ENCODE peak calls at places on chromosomes 12 and 14, in seven cellular contexts. One of them, this sample, is unnamed.

GRCh38 chr14:57486767-57487379 is 6.8 kb downstream of the CCDC198 start:
- DNase-seq in stimulated activated CD8-positive, alpha-beta memory T cell treated with anti-CD3 and anti-CD28 coated beads, Interleukin-2, amount 100 ng/mL, for 1 hour: no peak
- DNase-seq in DMS 273 treated with DMSO at 0.1 percent for 48 hours: peak; percentile 17
- DNase-seq in CD8-positive, alpha-beta T cell: no peak
- DNase-seq in Caki2: peak; percentile 49
- DNase-seq in activated B cell treated with CpG ODN at 0.5 μM for 24 hours: no peak
- DNase-seq in mucosa of descending colon: no peak
- DNase-seq in this sample: no peak

GRCh38 chr14:100747021-100747586 is 20.4 kb downstream of the DLK1 start:
- DNase-seq in activated B cell treated with CpG ODN at 0.5 μM for 24 hours: no peak
- DNase-seq in DMS 273 treated with DMSO at 0.1 percent for 48 hours: no peak
- DNase-seq in stimulated activated CD8-positive, alpha-beta memory T cell treated with anti-CD3 and anti-CD28 coated beads, Interleukin-2, amount 100 ng/mL, for 1 hour: no peak
- DNase-seq in CD8-positive, alpha-beta T cell: no peak
- DNase-seq in Caki2: peak; percentile 77
- DNase-seq in mucosa of descending colon: no peak
- DNase-seq in this sample: no peak

GRCh38 chr12:86411710-86412109 is 155.5 kb upstream of the MGAT4C start:
- DNase-seq in mucosa of descending colon: no peak
- DNase-seq in Caki2: no peak
- DNase-seq in CD8-positive, alpha-beta T cell: no peak
- DNase-seq in activated B cell treated with CpG ODN at 0.5 μM for 24 hours: no peak
- DNase-seq in DMS 273 treated with DMSO at 0.1 percent for 48 hours: no peak
- DNase-seq in stimulated activated CD8-positive, alpha-beta memory T cell treated with anti-CD3 and anti-CD28 coated beads, Interleukin-2, amount 100 ng/mL, for 1 hour: no peak
- DNase-seq in this sample: no peak

GRCh38 chr12:81080431-81080983 is 2.6 kb downstream of the ACSS3 start:
- DNase-seq in stimulated activated CD8-positive, alpha-beta memory T cell treated with anti-CD3 and anti-CD28 coated beads, Interleukin-2, amount 100 ng/mL, for 1 hour: no peak
- DNase-seq in Caki2: no peak
- DNase-seq in mucosa of descending colon: no peak
- DNase-seq in DMS 273 treated with DMSO at 0.1 percent for 48 hours: no peak
- DNase-seq in activated B cell treated with CpG ODN at 0.5 μM for 24 hours: no peak
- DNase-seq in CD8-positive, alpha-beta T cell: no peak
- DNase-seq in this sample: no peak

GRCh38 chr12:132407525-132407924 is 78.1 kb upstream of the GALNT9 start:
- DNase-seq in mucosa of descending colon: peak; percentile 40
- DNase-seq in DMS 273 treated with DMSO at 0.1 percent for 48 hours: no peak
- DNase-seq in Caki2: no peak
- DNase-seq in CD8-positive, alpha-beta T cell: no peak
- DNase-seq in activated B cell treated with CpG ODN at 0.5 μM for 24 hours: no peak
- DNase-seq in stimulated activated CD8-positive, alpha-beta memory T cell treated with anti-CD3 and anti-CD28 coated beads, Interleukin-2, amount 100 ng/mL, for 1 hour: no peak
- DNase-seq in this sample: no peak

GRCh38 chr14:42884100-42884499 is 1277.4 kb downstream of the LRFN5 start:
- DNase-seq in CD8-positive, alpha-beta T cell: no peak
- DNase-seq in DMS 273 treated with DMSO at 0.1 percent for 48 hours: no peak
- DNase-seq in activated B cell treated with CpG ODN at 0.5 μM for 24 hours: no peak
- DNase-seq in mucosa of descending colon: no peak
- DNase-seq in stimulated activated CD8-positive, alpha-beta memory T cell treated with anti-CD3 and anti-CD28 coated beads, Interleukin-2, amount 100 ng/mL, for 1 hour: no peak
- DNase-seq in Caki2: peak; percentile 64
- DNase-seq in this sample: no peak

GRCh38 chr14:29738950-29739349 is 188.7 kb downstream of the PRKD1 start:
- DNase-seq in CD8-positive, alpha-beta T cell: no peak
- DNase-seq in stimulated activated CD8-positive, alpha-beta memory T cell treated with anti-CD3 and anti-CD28 coated beads, Interleukin-2, amount 100 ng/mL, for 1 hour: no peak
- DNase-seq in activated B cell treated with CpG ODN at 0.5 μM for 24 hours: no peak
- DNase-seq in mucosa of descending colon: no peak
- DNase-seq in Caki2: no peak
- DNase-seq in DMS 273 treated with DMSO at 0.1 percent for 48 hours: no peak
- DNase-seq in this sample: no peak

GRCh38 chr12:12902036-12902435 is 10.7 kb downstream of the GPRC5A start:
- DNase-seq in Caki2: no peak
- DNase-seq in CD8-positive, alpha-beta T cell: no peak
- DNase-seq in DMS 273 treated with DMSO at 0.1 percent for 48 hours: no peak
- DNase-seq in mucosa of descending colon: no peak
- DNase-seq in activated B cell treated with CpG ODN at 0.5 μM for 24 hours: no peak
- DNase-seq in stimulated activated CD8-positive, alpha-beta memory T cell treated with anti-CD3 and anti-CD28 coated beads, Interleukin-2, amount 100 ng/mL, for 1 hour: no peak
- DNase-seq in this sample: no peak

GRCh38 chr12:31524791-31525495 is 66.0 kb downstream of the DENND5B start:
- DNase-seq in activated B cell treated with CpG ODN at 0.5 μM for 24 hours: no peak
- DNase-seq in stimulated activated CD8-positive, alpha-beta memory T cell treated with anti-CD3 and anti-CD28 coated beads, Interleukin-2, amount 100 ng/mL, for 1 hour: no peak
- DNase-seq in Caki2: peak; percentile 50
- DNase-seq in CD8-positive, alpha-beta T cell: no peak
- DNase-seq in mucosa of descending colon: no peak
- DNase-seq in DMS 273 treated with DMSO at 0.1 percent for 48 hours: no peak
- DNase-seq in this sample: no peak

GRCh38 chr14:77025744-77026165 is 2.8 kb downstream of the IRF2BPL start:
- DNase-seq in stimulated activated CD8-positive, alpha-beta memory T cell treated with anti-CD3 and anti-CD28 coated beads, Interleukin-2, amount 100 ng/mL, for 1 hour: no peak
- DNase-seq in Caki2: peak; percentile 29
- DNase-seq in mucosa of descending colon: no peak
- DNase-seq in CD8-positive, alpha-beta T cell: no peak
- DNase-seq in activated B cell treated with CpG ODN at 0.5 μM for 24 hours: no peak
- DNase-seq in DMS 273 treated with DMSO at 0.1 percent for 48 hours: no peak
- DNase-seq in this sample: no peak

GRCh38 chr12:53048780-53049401 is 974 bp upstream of the TNS2 start:
- DNase-seq in CD8-positive, alpha-beta T cell: no peak
- DNase-seq in DMS 273 treated with DMSO at 0.1 percent for 48 hours: no peak
- DNase-seq in stimulated activated CD8-positive, alpha-beta memory T cell treated with anti-CD3 and anti-CD28 coated beads, Interleukin-2, amount 100 ng/mL, for 1 hour: no peak
- DNase-seq in activated B cell treated with CpG ODN at 0.5 μM for 24 hours: no peak
- DNase-seq in Caki2: no peak
- DNase-seq in mucosa of descending colon: peak; percentile 72
- DNase-seq in this sample: no peak

GRCh38 chr12:3962661-3963483 is 89.7 kb upstream of the PARP11 start:
- DNase-seq in CD8-positive, alpha-beta T cell: peak; percentile 62
- DNase-seq in Caki2: no peak
- DNase-seq in stimulated activated CD8-positive, alpha-beta memory T cell treated with anti-CD3 and anti-CD28 coated beads, Interleukin-2, amount 100 ng/mL, for 1 hour: peak; percentile 48
- DNase-seq in DMS 273 treated with DMSO at 0.1 percent for 48 hours: no peak
- DNase-seq in mucosa of descending colon: peak; percentile 61
- DNase-seq in activated B cell treated with CpG ODN at 0.5 μM for 24 hours: no peak
- DNase-seq in this sample: no peak

GRCh38 chr14:54867011-54867410 is 35.6 kb downstream of the GCH1 start:
- DNase-seq in activated B cell treated with CpG ODN at 0.5 μM for 24 hours: no peak
- DNase-seq in mucosa of descending colon: no peak
- DNase-seq in DMS 273 treated with DMSO at 0.1 percent for 48 hours: no peak
- DNase-seq in CD8-positive, alpha-beta T cell: no peak
- DNase-seq in stimulated activated CD8-positive, alpha-beta memory T cell treated with anti-CD3 and anti-CD28 coated beads, Interleukin-2, amount 100 ng/mL, for 1 hour: no peak
- DNase-seq in Caki2: no peak
- DNase-seq in this sample: no peak

GRCh38 chr14:94394594-94395305 is 6.3 kb upstream of the SERPINA1 start:
- DNase-seq in Caki2: no peak
- DNase-seq in CD8-positive, alpha-beta T cell: no peak
- DNase-seq in mucosa of descending colon: peak; percentile 60
- DNase-seq in stimulated activated CD8-positive, alpha-beta memory T cell treated with anti-CD3 and anti-CD28 coated beads, Interleukin-2, amount 100 ng/mL, for 1 hour: no peak
- DNase-seq in activated B cell treated with CpG ODN at 0.5 μM for 24 hours: no peak
- DNase-seq in DMS 273 treated with DMSO at 0.1 percent for 48 hours: no peak
- DNase-seq in this sample: no peak

GRCh38 chr12:53560386-53560785 is 53.1 kb upstream of the NPFF start:
- DNase-seq in DMS 273 treated with DMSO at 0.1 percent for 48 hours: no peak
- DNase-seq in mucosa of descending colon: no peak
- DNase-seq in Caki2: no peak
- DNase-seq in CD8-positive, alpha-beta T cell: no peak
- DNase-seq in activated B cell treated with CpG ODN at 0.5 μM for 24 hours: no peak
- DNase-seq in stimulated activated CD8-positive, alpha-beta memory T cell treated with anti-CD3 and anti-CD28 coated beads, Interleukin-2, amount 100 ng/mL, for 1 hour: no peak
- DNase-seq in this sample: no peak

GRCh38 chr12:109779382-109779781 is 53.8 kb downstream of the TRPV4 start:
- DNase-seq in stimulated activated CD8-positive, alpha-beta memory T cell treated with anti-CD3 and anti-CD28 coated beads, Interleukin-2, amount 100 ng/mL, for 1 hour: no peak
- DNase-seq in DMS 273 treated with DMSO at 0.1 percent for 48 hours: no peak
- DNase-seq in mucosa of descending colon: peak; percentile 20
- DNase-seq in CD8-positive, alpha-beta T cell: no peak
- DNase-seq in activated B cell treated with CpG ODN at 0.5 μM for 24 hours: no peak
- DNase-seq in Caki2: no peak
- DNase-seq in this sample: no peak

GRCh38 chr14:82855912-82856381 is 1322.3 kb upstream of the SEL1L start:
- DNase-seq in CD8-positive, alpha-beta T cell: no peak
- DNase-seq in activated B cell treated with CpG ODN at 0.5 μM for 24 hours: no peak
- DNase-seq in Caki2: no peak
- DNase-seq in stimulated activated CD8-positive, alpha-beta memory T cell treated with anti-CD3 and anti-CD28 coated beads, Interleukin-2, amount 100 ng/mL, for 1 hour: no peak
- DNase-seq in mucosa of descending colon: no peak
- DNase-seq in DMS 273 treated with DMSO at 0.1 percent for 48 hours: no peak
- DNase-seq in this sample: no peak

GRCh38 chr12:105393586-105393985 is 63.1 kb downstream of the C12orf75 start:
- DNase-seq in DMS 273 treated with DMSO at 0.1 percent for 48 hours: no peak
- DNase-seq in stimulated activated CD8-positive, alpha-beta memory T cell treated with anti-CD3 and anti-CD28 coated beads, Interleukin-2, amount 100 ng/mL, for 1 hour: no peak
- DNase-seq in activated B cell treated with CpG ODN at 0.5 μM for 24 hours: no peak
- DNase-seq in CD8-positive, alpha-beta T cell: no peak
- DNase-seq in mucosa of descending colon: no peak
- DNase-seq in Caki2: no peak
- DNase-seq in this sample: no peak

GRCh38 chr12:14982562-14982961 is 9.7 kb downstream of the PDE6H start:
- DNase-seq in CD8-positive, alpha-beta T cell: no peak
- DNase-seq in Caki2: no peak
- DNase-seq in stimulated activated CD8-positive, alpha-beta memory T cell treated with anti-CD3 and anti-CD28 coated beads, Interleukin-2, amount 100 ng/mL, for 1 hour: no peak
- DNase-seq in mucosa of descending colon: no peak
- DNase-seq in DMS 273 treated with DMSO at 0.1 percent for 48 hours: no peak
- DNase-seq in activated B cell treated with CpG ODN at 0.5 μM for 24 hours: no peak
- DNase-seq in this sample: no peak

GRCh38 chr14:36555998-36556743 is 26.2 kb downstream of the NKX2-8 start:
- DNase-seq in Caki2: no peak
- DNase-seq in stimulated activated CD8-positive, alpha-beta memory T cell treated with anti-CD3 and anti-CD28 coated beads, Interleukin-2, amount 100 ng/mL, for 1 hour: no peak
- DNase-seq in DMS 273 treated with DMSO at 0.1 percent for 48 hours: no peak
- DNase-seq in mucosa of descending colon: no peak
- DNase-seq in CD8-positive, alpha-beta T cell: no peak
- DNase-seq in activated B cell treated with CpG ODN at 0.5 μM for 24 hours: no peak
- DNase-seq in this sample: no peak

GRCh38 chr14:68627050-68627867 is 165.6 kb downstream of the ZFP36L1 start:
- DNase-seq in DMS 273 treated with DMSO at 0.1 percent for 48 hours: no peak
- DNase-seq in activated B cell treated with CpG ODN at 0.5 μM for 24 hours: no peak
- DNase-seq in mucosa of descending colon: no peak
- DNase-seq in CD8-positive, alpha-beta T cell: no peak
- DNase-seq in Caki2: peak; percentile 99
- DNase-seq in stimulated activated CD8-positive, alpha-beta memory T cell treated with anti-CD3 and anti-CD28 coated beads, Interleukin-2, amount 100 ng/mL, for 1 hour: no peak
- DNase-seq in this sample: no peak

GRCh38 chr14:54381821-54382220 is 15.0 kb upstream of the CDKN3 start:
- DNase-seq in Caki2: no peak
- DNase-seq in DMS 273 treated with DMSO at 0.1 percent for 48 hours: no peak
- DNase-seq in stimulated activated CD8-positive, alpha-beta memory T cell treated with anti-CD3 and anti-CD28 coated beads, Interleukin-2, amount 100 ng/mL, for 1 hour: no peak
- DNase-seq in activated B cell treated with CpG ODN at 0.5 μM for 24 hours: no peak
- DNase-seq in mucosa of descending colon: no peak
- DNase-seq in CD8-positive, alpha-beta T cell: no peak
- DNase-seq in this sample: no peak

GRCh38 chr12:92989715-92990484 is 60.8 kb upstream of the EEA1 start:
- DNase-seq in mucosa of descending colon: no peak
- DNase-seq in activated B cell treated with CpG ODN at 0.5 μM for 24 hours: no peak
- DNase-seq in stimulated activated CD8-positive, alpha-beta memory T cell treated with anti-CD3 and anti-CD28 coated beads, Interleukin-2, amount 100 ng/mL, for 1 hour: no peak
- DNase-seq in CD8-positive, alpha-beta T cell: no peak
- DNase-seq in Caki2: no peak
- DNase-seq in DMS 273 treated with DMSO at 0.1 percent for 48 hours: no peak
- DNase-seq in this sample: no peak

GRCh38 chr14:59363545-59364226 is 101.5 kb downstream of the GPR135 start:
- DNase-seq in mucosa of descending colon: no peak
- DNase-seq in Caki2: no peak
- DNase-seq in CD8-positive, alpha-beta T cell: no peak
- DNase-seq in stimulated activated CD8-positive, alpha-beta memory T cell treated with anti-CD3 and anti-CD28 coated beads, Interleukin-2, amount 100 ng/mL, for 1 hour: no peak
- DNase-seq in activated B cell treated with CpG ODN at 0.5 μM for 24 hours: no peak
- DNase-seq in DMS 273 treated with DMSO at 0.1 percent for 48 hours: no peak
- DNase-seq in this sample: no peak

GRCh38 chr12:124537525-124538193 is 29.8 kb downstream of the NCOR2 start:
- DNase-seq in Caki2: no peak
- DNase-seq in activated B cell treated with CpG ODN at 0.5 μM for 24 hours: no peak
- DNase-seq in DMS 273 treated with DMSO at 0.1 percent for 48 hours: no peak
- DNase-seq in mucosa of descending colon: no peak
- DNase-seq in CD8-positive, alpha-beta T cell: no peak
- DNase-seq in stimulated activated CD8-positive, alpha-beta memory T cell treated with anti-CD3 and anti-CD28 coated beads, Interleukin-2, amount 100 ng/mL, for 1 hour: no peak
- DNase-seq in this sample: no peak

GRCh38 chr14:97046991-97047390 is 249.8 kb downstream of the VRK1 start:
- DNase-seq in CD8-positive, alpha-beta T cell: no peak
- DNase-seq in DMS 273 treated with DMSO at 0.1 percent for 48 hours: no peak
- DNase-seq in activated B cell treated with CpG ODN at 0.5 μM for 24 hours: no peak
- DNase-seq in stimulated activated CD8-positive, alpha-beta memory T cell treated with anti-CD3 and anti-CD28 coated beads, Interleukin-2, amount 100 ng/mL, for 1 hour: no peak
- DNase-seq in Caki2: no peak
- DNase-seq in mucosa of descending colon: no peak
- DNase-seq in this sample: no peak